ENCODE peak calls at places on chromosomes 7 and 10, in seven cellular contexts. V is right cardiac atrium, O is Peyer's patch, U is HAP-1, F is LNCaP clone FGC, T is colonic mucosa, S is adipocyte. C is an unnamed sample.

GRCh38 chr7:47153571-47153970 is 428.3 kb downstream of the TNS3 start:
- DNase-seq in O (no peak), T (no peak), S (no peak), F (peak; percentile 3), V (no peak), U (no peak), C (no peak)

GRCh38 chr7:26990268-26990667 is 105.5 kb downstream of the HOXA1 start:
- DNase-seq in S (no peak), O (no peak), F (peak; percentile 43), V (no peak), T (no peak), U (no peak), C (no peak)

GRCh38 chr7:91019686-91020385 is 244.4 kb upstream of the FZD1 start:
- DNase-seq in F (no peak), O (no peak), U (no peak), S (no peak), V (no peak), T (no peak), C (no peak)

GRCh38 chr10:13637894-13638293 is 51.1 kb downstream of the PRPF18 start:
- DNase-seq in O (no peak), S (no peak), F (no peak), T (no peak), V (no peak), U (no peak), C (no peak)

GRCh38 chr10:96287392-96288105 is 16.2 kb upstream of the BLNK start:
- DNase-seq in T (peak; percentile 64), U (no peak), V (no peak), O (no peak), F (peak; percentile 64), S (no peak), C (peak; percentile 75)

GRCh38 chr10:5964736-5965135 is 12.6 kb downstream of the IL15RA start:
- DNase-seq in F (no peak), T (no peak), O (no peak), U (no peak), V (no peak), S (no peak), C (no peak)

GRCh38 chr7:101602484-101603241 is 26.4 kb downstream of the MYL10 start:
- DNase-seq in V (peak; percentile 90), T (peak; percentile 83), S (peak; percentile 92), O (peak; percentile 82), F (peak; percentile 11), U (peak; percentile 58), C (peak; percentile 31)

GRCh38 chr10:71136036-71136690 is 76.2 kb upstream of the UNC5B start:
- DNase-seq in T (no peak), V (no peak), U (no peak), F (no peak), S (no peak), O (no peak), C (no peak)

GRCh38 chr10:87734987-87735827 is 75.5 kb downstream of the PAPSS2 start:
- DNase-seq in F (no peak), U (peak; percentile 26), S (peak; percentile 76), V (peak; percentile 67), O (no peak), T (no peak), C (no peak)

GRCh38 chr10:124149681-124150080 is 56.3 kb upstream of the CHST15 start:
- DNase-seq in V (no peak), O (no peak), U (no peak), T (no peak), S (no peak), F (no peak), C (no peak)

GRCh38 chr10:62815373-62816111 is 624 bp downstream of the EGR2 start:
- DNase-seq in O (peak; percentile 60), U (no peak), F (no peak), T (peak; percentile 21), V (peak; percentile 61), S (peak; percentile 38), C (peak; percentile 63)

GRCh38 chr7:41874206-41874770 is 171.4 kb upstream of the INHBA start:
- DNase-seq in V (no peak), U (no peak), F (no peak), T (no peak), S (no peak), O (no peak), C (no peak)

GRCh38 chr7:92025260-92025659 is 84.6 kb downstream of the AKAP9 start:
- DNase-seq in F (no peak), V (no peak), S (peak; percentile 50), U (no peak), O (no peak), T (no peak), C (no peak)

GRCh38 chr7:159149488-159149887 is 4.8 kb upstream of the VIPR2 start:
- DNase-seq in V (no peak), U (no peak), O (no peak), F (no peak), T (no peak), S (no peak), C (no peak)

GRCh38 chr10:120580651-120581259 is 123.7 kb downstream of the PLPP4 start:
- DNase-seq in S (no peak), V (no peak), O (no peak), T (no peak), F (no peak), U (no peak), C (no peak)

GRCh38 chr7:994592-995308 is 11.8 kb downstream of the CYP2W1 start:
- DNase-seq in S (no peak), F (no peak), O (no peak), T (no peak), V (no peak), U (no peak), C (no peak)
- H3K4me3 ChIP-seq in S (no peak overlapping the region), F (no peak overlapping the region), O (no peak overlapping the region), T (no peak overlapping the region), V (no peak overlapping the region), U (no peak overlapping the region), C (no peak overlapping the region)

DNA sequence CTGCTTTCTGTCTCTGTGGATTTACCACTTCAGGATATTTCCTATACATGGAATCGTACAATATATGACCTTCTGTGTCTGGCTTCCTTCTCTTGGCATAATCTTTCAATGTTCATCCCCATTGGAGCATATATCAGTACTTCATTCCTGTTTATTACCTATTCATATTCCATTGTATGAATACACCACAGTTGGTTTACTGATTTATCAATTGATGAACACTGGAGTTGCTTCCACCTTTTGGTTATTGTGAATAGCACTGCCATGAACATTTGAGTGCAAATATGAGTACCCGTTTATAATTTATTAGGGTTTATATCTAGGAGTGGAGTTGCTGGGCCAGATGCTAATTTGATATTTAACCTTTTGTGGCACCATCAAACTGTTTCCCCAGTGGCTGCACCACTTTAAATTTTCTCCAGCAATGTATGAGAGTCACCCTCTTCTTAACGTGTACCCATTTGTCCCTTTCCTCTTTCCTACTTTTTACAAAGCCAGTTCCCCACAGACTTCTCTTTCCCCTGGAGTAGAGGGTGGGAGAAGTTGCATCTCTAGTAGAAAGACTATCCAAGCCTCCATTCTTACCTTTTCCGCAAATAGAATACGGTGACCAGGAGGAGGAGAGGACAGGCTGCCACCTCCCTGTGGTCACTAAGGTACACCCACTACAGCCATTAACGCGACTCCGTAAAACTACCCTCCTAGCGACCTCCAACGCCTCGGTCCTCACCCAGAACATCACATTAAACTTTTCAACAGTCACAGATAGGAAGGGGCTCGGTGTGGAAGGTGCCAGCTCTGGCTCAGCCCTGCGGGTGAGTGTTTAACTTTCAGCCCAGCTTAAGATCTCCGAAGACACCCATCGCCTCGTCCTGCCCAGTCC is 25.6 kb downstream of the SCD start:
- DNase-seq in S (no peak), T (no peak), U (no peak), O (no peak), V (no peak), F (no peak), C (no peak)
- H3K4me3 ChIP-seq in S (peak overlapping the region; percentile 84), T (peak overlapping the region; percentile 49), U (peak overlapping the region; percentile 56), O (peak overlapping the region; percentile 54), V (peak overlapping the region; percentile 74), F (no peak overlapping the region), C (peak overlapping the region; percentile 59)

GRCh38 chr7:18974803-18975202 is 142.6 kb downstream of the TWIST1 start:
- DNase-seq in V (no peak), O (no peak), S (peak; percentile 49), U (no peak), F (no peak), T (no peak), C (no peak)

GRCh38 chr7:18975276-18975675 is 142.2 kb downstream of the TWIST1 start:
- DNase-seq in O (no peak), S (no peak), U (no peak), F (no peak), V (no peak), T (no peak), C (no peak)

GRCh38 chr7:18975689-18976280 is 141.7 kb downstream of the TWIST1 start:
- DNase-seq in U (no peak), S (no peak), V (no peak), T (no peak), O (no peak), F (no peak), C (no peak)

GRCh38 chr7:18978108-18978495 is 139.3 kb downstream of the TWIST1 start:
- DNase-seq in V (no peak), T (no peak), O (no peak), F (no peak), S (peak; percentile 87), U (no peak), C (no peak)

DNA sequence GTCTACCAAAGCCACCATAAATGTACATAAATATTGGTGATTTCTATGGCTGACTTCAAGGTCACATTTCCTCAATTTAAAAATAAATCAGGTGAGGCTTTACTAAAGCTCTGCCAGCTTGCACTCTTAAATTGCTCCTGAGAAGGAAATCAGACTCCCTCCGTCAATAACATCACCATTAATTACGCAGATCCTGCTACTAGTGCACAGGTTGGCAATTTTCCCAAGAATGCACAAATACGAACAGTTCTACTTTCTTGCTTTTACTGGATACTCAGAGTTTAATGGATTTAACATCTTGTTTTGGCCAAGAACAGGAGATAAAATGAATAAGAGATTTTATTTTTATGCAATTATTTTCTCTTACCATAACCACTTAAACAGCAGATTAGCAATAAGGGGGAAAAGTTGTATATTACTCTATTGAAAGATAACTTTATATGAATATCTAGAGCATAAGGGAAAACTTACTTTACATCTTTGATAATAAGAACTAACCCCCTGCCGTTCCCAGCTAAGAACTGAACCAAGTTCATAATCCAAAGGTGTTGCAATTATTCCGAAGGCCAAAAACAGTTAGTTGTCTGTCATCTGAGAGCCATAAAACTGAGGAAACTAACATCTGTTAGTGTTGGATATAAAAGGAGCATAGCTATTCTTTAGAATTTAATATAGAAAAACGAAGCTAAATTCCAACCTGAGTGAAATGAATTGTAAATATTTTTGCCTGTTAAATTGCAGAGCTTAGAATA is 140.5 kb downstream of the TWIST1 start:
- DNase-seq in O (no peak), T (no peak), S (peak; percentile 11), U (no peak), F (no peak), V (no peak), C (no peak)
- H3K4me3 ChIP-seq in O (no peak overlapping the region), T (no peak overlapping the region), S (peak overlapping the region; percentile 62), U (no peak overlapping the region), F (no peak overlapping the region), V (no peak overlapping the region), C (no peak overlapping the region)

GRCh38 chr10:44961231-44961571 is 1.6 kb downstream of the RASSF4 start:
- DNase-seq in S (no peak), U (no peak), F (no peak), O (no peak), T (peak; percentile 17), V (no peak), C (no peak)
- H3K4me3 ChIP-seq in S (peak overlapping the region; percentile 88), U (no peak overlapping the region), F (no peak overlapping the region), O (no peak overlapping the region), T (no peak overlapping the region), V (peak overlapping the region; percentile 56), C (peak overlapping the region; percentile 81)

DNA sequence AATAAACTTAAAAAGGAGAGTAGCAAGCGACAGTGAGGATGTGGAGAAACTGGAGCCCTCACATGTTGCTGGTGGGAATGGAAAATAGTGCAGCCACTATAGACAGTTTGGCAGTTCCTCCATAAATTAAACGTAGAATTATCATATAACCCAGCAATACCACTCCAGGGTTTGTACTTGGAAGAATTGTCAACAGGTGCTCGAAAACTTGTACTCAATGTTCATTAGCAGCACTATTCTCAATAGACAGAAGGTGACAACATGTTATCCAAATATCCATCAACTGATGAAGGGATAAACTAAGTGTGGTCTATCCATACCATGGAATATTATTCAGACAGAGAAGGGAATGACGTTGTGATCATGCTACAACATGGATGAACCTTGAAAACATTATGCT is 71.9 kb downstream of the GALNT11 start:
- DNase-seq in U (no peak), S (no peak), T (no peak), O (no peak), V (no peak), F (no peak), C (no peak)
- H3K4me3 ChIP-seq in U (no peak overlapping the region), S (no peak overlapping the region), T (no peak overlapping the region), O (no peak overlapping the region), V (no peak overlapping the region), F (no peak overlapping the region), C (no peak overlapping the region)

C was measured in GM06990.